ENCODE peak calls at places on chromosome 15, in nine cellular contexts. Y, Z, L, J, P, S, C, K and Q are unnamed samples.

GRCh38 chr15:38844683-38845195 is 280.1 kb upstream of the RASGRP1 start:
- DNase-seq in Y (no peak), Z (no peak), L (no peak), J (no peak), P (no peak), S (no peak), C (no peak), K (no peak), Q (no peak)

GRCh38 chr15:74651251-74651741 is 35.7 kb downstream of the CLK3 start:
- DNase-seq in Y (no peak), Z (peak; percentile 70), L (no peak), J (no peak), P (peak; percentile 22), S (no peak), C (no peak), K (no peak), Q (no peak)

GRCh38 chr15:40424483-40425115 is 16.2 kb upstream of the BAHD1 start:
- DNase-seq in Y (no peak), Z (no peak), L (no peak), J (no peak), P (no peak), S (no peak), C (no peak), K (no peak), Q (no peak)

GRCh38 chr15:38680780-38681179 is 116.2 kb upstream of the RASGRP1 start:
- DNase-seq in Y (no peak), Z (no peak), L (no peak), J (no peak), P (no peak), S (no peak), C (no peak), K (no peak), Q (no peak)

GRCh38 chr15:71784719-71785118 is 25.6 kb upstream of the NR2E3 start:
- DNase-seq in Y (no peak), Z (no peak), L (no peak), J (no peak), P (no peak), S (no peak), C (no peak), K (no peak), Q (no peak)

GRCh38 chr15:29756358-29757267 is 65.7 kb downstream of the TJP1 start:
- DNase-seq in Y (no peak), Z (no peak), L (no peak), J (no peak), P (no peak), S (no peak), C (no peak), K (no peak), Q (no peak)

GRCh38 chr15:34883042-34883441 is 86.5 kb downstream of the AQR start:
- DNase-seq in Y (no peak), Z (peak; percentile 18), L (no peak), J (no peak), P (no peak), S (no peak), C (peak; percentile 45), K (no peak), Q (no peak)

GRCh38 chr15:101118615-101119014 is 133.2 kb downstream of the CHSY1 start:
- DNase-seq in Y (no peak), Z (no peak), L (no peak), J (no peak), P (no peak), S (no peak), C (no peak), K (no peak), Q (no peak)

GRCh38 chr15:59388670-59389069 is 16.0 kb upstream of the MYO1E start:
- DNase-seq in Y (no peak), Z (peak; percentile 81), L (peak; percentile 16), J (no peak), P (no peak), S (no peak), C (peak; percentile 69), K (peak; percentile 60), Q (no peak)

DNA sequence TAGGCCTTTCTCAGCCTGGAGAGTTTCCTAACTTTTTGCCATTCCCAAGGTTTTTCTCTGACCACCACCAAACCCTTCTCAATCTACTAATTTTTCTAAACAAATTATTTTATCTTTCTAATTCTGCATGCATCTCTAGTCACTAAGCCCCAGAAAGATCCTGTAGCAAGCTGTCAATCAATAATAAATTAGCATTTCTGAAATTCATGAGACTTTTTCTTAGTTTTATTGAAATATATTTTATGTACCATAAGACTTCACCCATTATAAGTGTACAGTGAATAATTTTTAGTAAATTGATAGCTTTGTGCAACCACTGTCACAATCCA is 22.4 kb upstream of the AP4E1 start:
- DNase-seq in Y (no peak), Z (no peak), L (no peak), J (no peak), P (no peak), S (no peak), C (no peak), K (no peak), Q (no peak)
- TF ChIP-seq CTCF in Y (no peak), Z (no peak), L (no peak), J (no peak), P (no peak), S (peak; percentile 15), C (no peak), K (no peak), Q (no peak)

DNA sequence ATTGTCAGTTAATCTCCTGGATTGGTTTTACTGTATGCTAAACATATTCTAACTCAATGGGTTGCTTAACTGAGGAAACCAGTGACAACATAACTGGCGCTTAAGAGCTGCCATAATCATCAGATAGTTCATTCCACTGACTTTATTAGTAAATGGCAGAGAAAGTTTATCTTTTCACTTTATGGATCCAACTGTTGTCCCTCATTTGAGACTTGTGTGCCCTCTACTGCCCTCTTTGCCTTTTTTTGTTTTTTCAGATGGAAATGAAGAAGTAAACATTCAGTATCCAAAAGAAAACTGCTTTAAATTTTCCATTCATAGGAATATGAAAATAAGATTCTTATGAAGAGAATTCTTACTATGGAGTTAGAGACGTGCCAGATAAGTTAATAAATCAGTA is 93.5 kb downstream of the NPTN start:
- DNase-seq in Y (no peak), Z (no peak), L (no peak), J (no peak), P (no peak), S (no peak), C (no peak), K (no peak), Q (no peak)
- TF ChIP-seq CTCF in Y (no peak), Z (no peak), L (no peak), J (no peak), P (no peak), S (no peak), C (no peak), K (no peak), Q (no peak)

DNA sequence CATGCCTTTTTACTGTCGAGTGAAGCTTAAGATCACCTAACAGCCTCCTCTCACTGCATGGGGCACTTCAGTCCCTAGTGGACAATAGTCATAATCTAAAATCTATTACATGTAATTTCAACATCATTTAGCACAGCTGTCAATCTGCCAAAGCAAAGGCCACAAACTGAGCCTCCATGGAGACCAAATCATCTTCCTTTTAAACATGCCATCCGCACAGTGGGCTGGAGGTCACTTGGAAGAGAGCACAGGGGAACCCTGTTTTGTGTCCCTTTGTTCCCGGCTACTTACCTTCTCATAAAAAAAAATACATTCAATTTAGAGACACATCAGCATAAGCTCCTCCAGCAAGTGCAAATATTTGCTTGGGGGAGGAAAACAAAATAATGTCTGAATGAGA is 167.3 kb downstream of the SQOR start:
- DNase-seq in Y (no peak), Z (no peak), L (no peak), J (no peak), P (no peak), S (no peak), C (no peak), K (no peak), Q (no peak)
- TF ChIP-seq CTCF in Y (no peak), Z (no peak), L (no peak), J (no peak), P (no peak), S (no peak), C (no peak), K (no peak), Q (no peak)

DNA sequence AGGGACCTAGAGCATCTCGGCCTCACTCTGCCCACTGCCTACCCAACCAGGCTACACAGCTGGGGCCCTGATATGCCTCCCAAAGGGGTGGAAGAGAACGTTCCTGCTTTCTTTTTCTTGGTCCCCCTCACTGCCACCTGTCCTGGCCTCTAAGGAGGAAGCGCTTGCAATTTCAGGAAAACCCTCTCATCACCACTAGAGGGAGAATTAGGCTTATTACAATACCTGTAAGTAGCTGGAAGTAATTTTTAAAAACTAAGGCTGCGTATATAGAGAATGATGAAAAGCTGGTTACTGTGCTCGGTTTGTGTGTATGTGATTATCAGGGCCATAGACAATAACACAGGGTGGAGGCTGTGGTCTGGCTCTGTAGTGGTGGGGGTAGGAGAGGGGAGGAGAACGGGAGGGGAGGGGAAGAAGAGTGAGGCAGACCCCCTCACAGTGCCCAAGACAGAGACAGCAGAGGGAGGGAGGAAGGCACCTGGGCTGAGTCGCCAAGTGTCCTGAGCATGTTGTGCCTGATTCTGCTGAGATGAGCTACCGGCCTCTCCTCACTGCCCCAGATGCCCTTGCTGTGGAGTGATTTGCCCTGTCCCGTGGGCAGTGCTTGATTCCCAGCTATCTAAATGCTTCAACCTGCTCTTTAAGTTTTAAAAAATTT is 3.3 kb downstream of the GABRG3 start:
- DNase-seq in Y (no peak), Z (peak; percentile 3), L (no peak), J (no peak), P (no peak), S (no peak), C (peak; percentile 8), K (no peak), Q (no peak)
- TF ChIP-seq CTCF in Y (peak; percentile 72), Z (peak; percentile 6), L (no peak), J (no peak), P (peak; percentile 9), S (peak; percentile 75), C (peak; percentile 33), K (no peak), Q (no peak)

GRCh38 chr15:82168296-82168695 is 94.2 kb downstream of the EFL1 start:
- DNase-seq in Y (no peak), Z (peak; percentile 31), L (no peak), J (no peak), P (no peak), S (no peak), C (no peak), K (no peak), Q (no peak)

GRCh38 chr15:82168757-82169156 is 93.8 kb downstream of the EFL1 start:
- DNase-seq in Y (no peak), Z (no peak), L (no peak), J (no peak), P (no peak), S (no peak), C (no peak), K (no peak), Q (no peak)

DNA sequence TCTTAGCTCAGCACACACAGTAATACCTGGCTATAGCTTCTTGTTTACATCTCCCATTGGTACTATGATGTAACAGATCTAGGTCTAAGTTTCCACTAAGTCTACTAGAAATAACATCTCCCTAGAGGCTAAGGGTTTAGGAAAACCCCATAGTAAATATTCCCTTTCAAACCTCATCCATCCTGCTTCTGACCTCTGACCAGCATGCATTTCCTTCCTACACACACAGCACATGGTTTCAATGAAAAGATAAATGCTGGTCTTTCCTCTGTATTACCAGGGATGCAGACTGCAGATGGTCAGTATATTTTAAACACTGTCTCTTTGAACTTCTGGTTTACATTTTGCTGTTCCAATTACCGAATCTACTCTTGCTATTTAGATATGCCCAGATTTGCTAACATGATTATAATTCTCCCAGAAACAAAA is 96.6 kb downstream of the EFL1 start:
- DNase-seq in Y (no peak), Z (peak; percentile 70), L (no peak), J (no peak), P (no peak), S (no peak), C (peak; percentile 21), K (no peak), Q (no peak)
- TF ChIP-seq CTCF in Y (no peak), Z (no peak), L (no peak), J (no peak), P (no peak), S (no peak), C (no peak), K (no peak), Q (no peak)